ENCODE peak calls at places on chromosome 6, in six cellular contexts. E, T, O, F, L and C are unnamed samples.

GRCh38 chr6:158160932-158161539 is 7.0 kb downstream of the SERAC1 start:
- DNase-seq in E (no peak), T (no peak), O (no peak), F (no peak), L (no peak), C (no peak)

GRCh38 chr6:168713839-168714238 is 272.9 kb downstream of the SMOC2 start:
- DNase-seq in E (peak), T (no peak), O (no peak), F (no peak), L (no peak), C (no peak)

GRCh38 chr6:112172540-112172939 is 81.8 kb downstream of the LAMA4 start:
- DNase-seq in E (no peak), T (no peak), O (no peak), F (no peak), L (no peak), C (no peak)

GRCh38 chr6:57324538-57324937 is 7.1 kb downstream of the PRIM2 start:
- DNase-seq in E (peak), T (no peak), O (peak), F (peak), L (no peak), C (no peak)

GRCh38 chr6:121691126-121691540 is 255.7 kb downstream of the GJA1 start:
- DNase-seq in E (peak), T (no peak), O (no peak), F (peak), L (no peak), C (no peak)

GRCh38 chr6:170011233-170012142 is 260.1 kb downstream of the ERMARD start:
- DNase-seq in E (no peak), T (no peak), O (no peak), F (no peak), L (peak), C (no peak)

GRCh38 chr6:157033428-157034140 is 256.4 kb downstream of the ARID1B start:
- DNase-seq in E (no peak), T (no peak), O (no peak), F (no peak), L (no peak), C (no peak)

GRCh38 chr6:22251331-22251730 is 45.5 kb downstream of the PRL start:
- DNase-seq in E (peak), T (no peak), O (no peak), F (peak), L (no peak), C (no peak)

GRCh38 chr6:162706236-162706635 is 21.3 kb downstream of the PRKN start:
- DNase-seq in E (no peak), T (no peak), O (no peak), F (no peak), L (no peak), C (no peak)

GRCh38 chr6:43575105-43575771 is 600 bp downstream of the XPO5 start:
- DNase-seq in E (peak), T (no peak), O (no peak), F (no peak), L (peak), C (no peak)

GRCh38 chr6:74287932-74288331 is 591.9 kb downstream of the CD109 start:
- DNase-seq in E (no peak), T (no peak), O (no peak), F (no peak), L (no peak), C (no peak)

GRCh38 chr6:53813801-53814200 is 19.0 kb downstream of the LRRC1 start:
- DNase-seq in E (no peak), T (no peak), O (no peak), F (no peak), L (no peak), C (no peak)

GRCh38 chr6:170027111-170028043 is 263.5 kb downstream of the DLL1 start:
- DNase-seq in E (peak), T (no peak), O (no peak), F (no peak), L (no peak), C (no peak)